ENCODE peak calls at places on chromosome 17, in seven cellular contexts. Q is dorsolateral prefrontal cortex, I is endodermal cell, B is IMR-90, F is cardiac muscle cell, O is Calu3, Z is AG04450. D is an unnamed sample.

GRCh38 chr17:76710863-76711611 is at the start of gene MXRA7:
- DNase-seq in F (peak; percentile 77), I (peak; percentile 94), B (peak; percentile 61), Q (peak; percentile 80), O (peak; percentile 72), Z (no peak), D (peak; percentile 87)

GRCh38 chr17:41518789-41519449 is at the start of gene KRT15:
- DNase-seq in B (peak; percentile 28), Z (no peak), Q (no peak), I (no peak), O (no peak), F (no peak), D (no peak)

GRCh38 chr17:76132574-76133338 is 8.3 kb downstream of the FOXJ1 start:
- DNase-seq in O (peak; percentile 82), I (peak; percentile 98), Q (no peak), F (peak; percentile 19), B (no peak), Z (no peak), D (no peak)

GRCh38 chr17:64006361-64007088 is 8.4 kb downstream of the PRR29 start:
- DNase-seq in Z (no peak), I (peak; percentile 35), O (no peak), Q (no peak), B (no peak), F (peak; percentile 49), D (peak; percentile 9)

GRCh38 chr17:5446786-5447185 is 7.8 kb upstream of the C1QBP start:
- DNase-seq in Q (peak; percentile 85), F (no peak), O (no peak), I (no peak), Z (no peak), B (no peak), D (no peak)

GRCh38 chr17:27282054-27282501 is 11.8 kb upstream of the WSB1 start:
- DNase-seq in Z (no peak), F (peak; percentile 97), Q (no peak), B (peak; percentile 50), O (no peak), I (no peak), D (peak; percentile 52)

GRCh38 chr17:2335726-2336214 is 487 bp downstream of the TSR1 start:
- DNase-seq in B (no peak), I (peak; percentile 73), Z (no peak), F (no peak), Q (no peak), O (no peak), D (no peak)

GRCh38 chr17:48113201-48113676 is 5.7 kb downstream of the SNX11 start:
- DNase-seq in F (peak; percentile 19), Z (no peak), I (no peak), O (no peak), Q (no peak), B (no peak), D (peak; percentile 58)

GRCh38 chr17:75535119-75535537 is 9.6 kb downstream of the LLGL2 start:
- DNase-seq in B (no peak), I (no peak), Z (no peak), O (peak; percentile 68), Q (no peak), F (no peak), D (peak; percentile 65)

GRCh38 chr17:416293-417206 is 63.9 kb upstream of the RPH3AL start:
- DNase-seq in F (no peak), I (no peak), Q (no peak), O (no peak), B (no peak), Z (no peak), D (peak; percentile 53)

GRCh38 chr17:8212312-8213180 is 2.2 kb upstream of the AURKB start:
- DNase-seq in F (no peak), Z (no peak), I (no peak), O (no peak), B (no peak), Q (no peak), D (no peak)

GRCh38 chr17:81683208-81683583 is 401 bp downstream of the ARL16 start:
- DNase-seq in O (no peak), F (no peak), I (no peak), B (peak; percentile 5), Z (no peak), Q (no peak), D (no peak)

GRCh38 chr17:42842286-42842685 is 2.1 kb upstream of the AOC2 start:
- DNase-seq in Q (no peak), B (peak; percentile 36), I (no peak), F (no peak), Z (no peak), O (no peak), D (no peak)

GRCh38 chr17:28204751-28205150 is 114.2 kb upstream of the TMEM97 start:
- DNase-seq in O (no peak), Q (no peak), B (peak; percentile 54), Z (no peak), I (no peak), F (no peak), D (no peak)

GRCh38 chr17:80362428-80363119 is 52.4 kb upstream of the ENDOV start:
- DNase-seq in Q (peak; percentile 29), O (no peak), I (no peak), F (peak; percentile 61), B (peak; percentile 83), Z (no peak), D (no peak)

GRCh38 chr17:51853857-51854256 is 304.7 kb downstream of the CA10 start:
- DNase-seq in Z (no peak), F (no peak), O (no peak), I (no peak), B (no peak), Q (no peak), D (no peak)

GRCh38 chr17:61314368-61315078 is 85.1 kb upstream of the TBX2 start:
- DNase-seq in Q (no peak), O (no peak), B (peak; percentile 60), I (peak; percentile 52), Z (no peak), F (peak; percentile 89), D (no peak)

GRCh38 chr17:61318684-61319098 is 81.0 kb upstream of the TBX2 start:
- DNase-seq in Z (no peak), B (no peak), Q (no peak), F (no peak), I (no peak), O (no peak), D (no peak)

GRCh38 chr17:61316633-61317032 is 83.0 kb upstream of the TBX2 start:
- DNase-seq in B (no peak), I (no peak), Z (no peak), Q (no peak), O (no peak), F (no peak), D (no peak)

GRCh38 chr17:61321344-61321743 is 78.3 kb upstream of the TBX2 start:
- DNase-seq in Z (no peak), Q (no peak), F (no peak), O (no peak), I (no peak), B (no peak), D (no peak)

DNA sequence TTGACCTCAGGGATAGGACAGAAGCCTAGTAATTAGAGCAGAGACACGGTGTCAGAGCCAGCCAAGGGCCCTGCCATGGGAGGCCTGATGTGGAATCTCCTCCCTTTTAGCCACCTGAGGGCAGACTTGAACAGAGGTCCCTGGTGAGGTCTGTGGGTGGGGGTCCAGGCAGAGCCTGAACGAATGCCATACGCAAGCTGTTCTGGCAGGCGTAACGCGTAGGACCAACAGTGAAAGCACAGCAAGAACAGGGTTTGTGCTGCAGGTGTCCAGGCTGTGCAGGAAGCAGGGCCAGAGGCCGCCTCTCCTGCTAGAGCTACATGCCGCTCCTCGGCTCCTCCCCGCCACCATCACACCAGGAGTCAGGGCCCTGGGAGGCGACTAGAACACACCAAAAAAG is 81.9 kb upstream of the TBX2 start:
- DNase-seq in F (no peak), I (peak; percentile 79), O (no peak), B (no peak), Z (no peak), Q (no peak), D (no peak)
- TF ChIP-seq CTCF in F (no peak), I (peak; percentile 54), O (no peak), B (no peak), Z (no peak), Q (no peak), D (no peak)

DNA sequence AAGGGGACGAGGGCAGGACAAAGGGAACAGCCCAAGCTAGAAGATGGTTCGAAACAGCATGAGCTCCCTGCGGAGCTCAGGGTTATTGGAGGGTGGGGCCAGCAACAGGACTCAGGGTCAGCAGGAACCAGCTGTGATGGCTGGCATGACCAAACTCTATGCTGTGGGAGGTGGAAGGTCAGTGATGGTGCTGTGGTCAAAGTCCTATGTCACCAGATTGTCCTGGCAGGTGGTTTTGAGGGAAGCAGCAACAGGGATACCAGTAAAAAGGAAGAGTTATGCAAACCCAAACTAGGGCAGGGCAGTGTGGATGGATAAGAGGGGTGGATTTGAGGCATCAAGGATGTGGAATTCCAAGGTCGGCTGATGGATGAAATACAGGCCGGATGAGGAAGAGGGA is 32.4 kb downstream of the CACNG4 start:
- DNase-seq in I (no peak), Z (no peak), O (no peak), B (no peak), Q (no peak), F (no peak), D (no peak)
- TF ChIP-seq CTCF in I (no peak), Z (no peak), O (no peak), B (no peak), Q (no peak), F (no peak), D (no peak)

GRCh38 chr17:50783905-50784304 is 16.6 kb upstream of the ANKRD40CL start:
- DNase-seq in Z (no peak), Q (no peak), F (no peak), B (no peak), I (no peak), O (no peak), D (no peak)

GRCh38 chr17:50781167-50781566 is 13.8 kb upstream of the ANKRD40CL start:
- DNase-seq in Z (no peak), F (no peak), O (no peak), B (no peak), Q (no peak), I (no peak), D (no peak)

GRCh38 chr17:50785942-50786570 is 18.7 kb upstream of the ANKRD40CL start:
- DNase-seq in F (peak; percentile 65), I (no peak), B (peak; percentile 90), Z (peak; percentile 66), Q (no peak), O (no peak), D (no peak)

GRCh38 chr17:50785126-50785525 is 17.8 kb upstream of the ANKRD40CL start:
- DNase-seq in O (no peak), B (no peak), Z (no peak), Q (no peak), I (no peak), F (no peak), D (no peak)

GRCh38 chr17:50783193-50783660 is 15.9 kb upstream of the ANKRD40CL start:
- DNase-seq in B (peak; percentile 85), I (peak; percentile 100), Z (peak; percentile 61), F (peak; percentile 93), Q (peak; percentile 90), O (peak; percentile 98), D (peak; percentile 88)
- TF ChIP-seq CTCF in B (peak; percentile 99), I (peak; percentile 97), Z (peak; percentile 96), F (peak; percentile 98), Q (peak; percentile 98), O (peak; percentile 100), D (peak; percentile 98)

DNA sequence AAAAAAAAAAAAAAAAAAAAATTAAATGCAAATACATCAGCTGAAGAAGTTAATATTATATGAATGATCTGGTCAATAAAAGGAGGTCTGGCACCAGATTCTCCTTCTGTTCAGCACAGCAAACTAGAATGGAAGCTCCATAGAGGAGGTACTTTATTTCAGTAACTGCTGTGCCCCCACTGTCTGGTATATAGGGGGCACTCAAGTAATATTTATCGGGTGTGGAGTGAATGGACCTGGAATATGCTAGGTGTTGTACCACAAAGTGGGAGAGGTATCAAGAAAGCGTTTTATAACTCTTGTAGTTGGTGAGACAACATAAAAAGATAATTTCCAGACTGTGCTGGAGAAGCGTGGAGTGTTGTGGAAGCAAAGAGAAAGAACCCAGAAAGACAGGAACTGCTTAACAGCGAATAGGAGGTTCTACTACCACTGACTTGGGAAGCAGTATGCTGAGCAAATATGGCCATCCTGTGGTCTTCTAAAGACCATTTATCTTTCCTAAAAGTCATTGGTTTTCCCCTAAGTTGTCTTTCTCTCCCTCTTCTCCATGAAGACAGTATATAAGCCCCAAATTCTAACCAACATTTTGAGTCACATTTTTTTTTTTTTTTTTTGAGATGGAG is 12.2 kb upstream of the PRKCA start:
- DNase-seq in Q (no peak), I (no peak), B (no peak), F (no peak), Z (no peak), O (no peak), D (no peak)
- TF ChIP-seq CTCF in Q (peak; percentile 32), I (peak; percentile 42), B (peak; percentile 29), F (peak; percentile 20), Z (no peak), O (no peak), D (no peak)